ENCODE peak calls at places on chromosomes 5 and 9, in six cellular contexts. M, B, W, F, C and K are unnamed samples.

GRCh38 chr5:93209476-93209875 is 371.5 kb downstream of the NR2F1-AS1 start:
- DNase-seq in M (no peak), B (no peak), W (no peak), F (no peak), C (no peak), K (no peak)

GRCh38 chr9:132993511-132993939 is 15.0 kb downstream of the GFI1B start:
- DNase-seq in M (no peak), B (no peak), W (no peak), F (no peak), C (peak; percentile 29), K (no peak)

GRCh38 chr5:8363133-8363532 is 494.2 kb downstream of the MTRR start:
- DNase-seq in M (no peak), B (no peak), W (peak; percentile 12), F (no peak), C (no peak), K (no peak)

GRCh38 chr9:90872835-90873294 is 71.2 kb downstream of the SYK start:
- DNase-seq in M (no peak), B (no peak), W (no peak), F (no peak), C (no peak), K (no peak)

GRCh38 chr5:67206381-67207328 is 10.1 kb upstream of the CD180 start:
- DNase-seq in M (no peak), B (no peak), W (peak; percentile 96), F (peak; percentile 82), C (peak; percentile 53), K (peak; percentile 55)

GRCh38 chr9:98248737-98249474 is 6.5 kb downstream of the TBC1D2 start:
- DNase-seq in M (no peak), B (no peak), W (no peak), F (no peak), C (no peak), K (peak; percentile 78)

GRCh38 chr5:73592546-73592945 is 27.0 kb downstream of the UTP15 start:
- DNase-seq in M (no peak), B (no peak), W (no peak), F (no peak), C (no peak), K (no peak)

GRCh38 chr9:88678008-88678407 is 143.0 kb downstream of the NXNL2 start:
- DNase-seq in M (no peak), B (no peak), W (no peak), F (no peak), C (no peak), K (no peak)

GRCh38 chr5:26761040-26761439 is 277.3 kb downstream of the CDH9 start:
- DNase-seq in M (no peak), B (no peak), W (no peak), F (no peak), C (no peak), K (no peak)

GRCh38 chr9:128457207-128457606 is 1.4 kb downstream of the ODF2 start:
- DNase-seq in M (no peak), B (no peak), W (no peak), F (no peak), C (no peak), K (no peak)

GRCh38 chr9:121399883-121400607 is 30.0 kb upstream of the STOM start:
- DNase-seq in M (peak; percentile 37), B (no peak), W (peak; percentile 53), F (peak; percentile 74), C (peak; percentile 69), K (peak; percentile 49)

GRCh38 chr5:39159986-39160490 is 59.3 kb downstream of the FYB1 start:
- DNase-seq in M (no peak), B (no peak), W (no peak), F (no peak), C (no peak), K (no peak)

GRCh38 chr9:136946228-136946892 is 1.3 kb downstream of the C8G start:
- DNase-seq in M (no peak), B (no peak), W (no peak), F (no peak), C (no peak), K (no peak)

GRCh38 chr5:150181766-150182545 is 7.9 kb upstream of the SLC6A7 start:
- DNase-seq in M (no peak), B (no peak), W (no peak), F (no peak), C (no peak), K (no peak)

GRCh38 chr5:136906545-136906944 is 541.2 kb upstream of the TRPC7 start:
- DNase-seq in M (no peak), B (no peak), W (no peak), F (no peak), C (no peak), K (no peak)

GRCh38 chr9:20290287-20290686 is 332.0 kb downstream of the MLLT3 start:
- DNase-seq in M (no peak), B (no peak), W (no peak), F (no peak), C (no peak), K (no peak)

GRCh38 chr5:73448451-73449136 is at the start of gene FOXD1:
- DNase-seq in M (peak; percentile 80), B (no peak), W (peak; percentile 86), F (peak; percentile 92), C (peak; percentile 32), K (peak; percentile 60)

GRCh38 chr5:78295035-78295961 is 800 bp upstream of the AP3B1 start:
- DNase-seq in M (peak; percentile 29), B (no peak), W (no peak), F (peak; percentile 41), C (peak; percentile 39), K (peak; percentile 9)

GRCh38 chr9:32161720-32162119 is 222.7 kb upstream of the ACO1 start:
- DNase-seq in M (no peak), B (no peak), W (no peak), F (no peak), C (no peak), K (no peak)

GRCh38 chr9:117672397-117672796 is 31.8 kb upstream of the TLR4 start:
- DNase-seq in M (no peak), B (no peak), W (peak; percentile 15), F (no peak), C (peak; percentile 1), K (no peak)

GRCh38 chr5:64003966-64004365 is 41.7 kb upstream of the HTR1A start:
- DNase-seq in M (no peak), B (no peak), W (no peak), F (no peak), C (no peak), K (no peak)

GRCh38 chr5:72366324-72366976 is 46.3 kb downstream of the PTCD2 start:
- DNase-seq in M (peak; percentile 53), B (no peak), W (peak; percentile 62), F (peak; percentile 39), C (peak; percentile 67), K (peak; percentile 26)

GRCh38 chr5:674630-675011 is 18.5 kb downstream of the TPPP start:
- DNase-seq in M (no peak), B (no peak), W (no peak), F (no peak), C (no peak), K (no peak)

GRCh38 chr5:57532513-57533497 is 50.2 kb upstream of the ACTBL2 start:
- DNase-seq in M (no peak), B (no peak), W (no peak), F (no peak), C (no peak), K (no peak)

GRCh38 chr5:53913941-53914340 is 353.5 kb downstream of the NDUFS4 start:
- DNase-seq in M (no peak), B (no peak), W (no peak), F (no peak), C (no peak), K (no peak)

GRCh38 chr5:154690488-154690887 is 64.7 kb upstream of the LARP1 start:
- DNase-seq in M (no peak), B (no peak), W (no peak), F (no peak), C (no peak), K (no peak)

GRCh38 chr5:13939647-13940046 is 4.8 kb downstream of the DNAH5 start:
- DNase-seq in M (no peak), B (no peak), W (no peak), F (no peak), C (no peak), K (no peak)

GRCh38 chr9:36485647-36486453 is 85.8 kb upstream of the RNF38 start:
- DNase-seq in M (peak; percentile 34), B (no peak), W (no peak), F (no peak), C (no peak), K (no peak)

GRCh38 chr5:134114886-134115805 is 665 bp downstream of the TCF7 start:
- DNase-seq in M (peak; percentile 84), B (no peak), W (no peak), F (no peak), C (peak; percentile 32), K (peak; percentile 64)

GRCh38 chr5:69512740-69513260 is 20.2 kb downstream of the OCLN start:
- DNase-seq in M (no peak), B (no peak), W (no peak), F (no peak), C (no peak), K (no peak)
- TF ChIP-seq SIN3A in M (no peak), B (no peak), W (no peak), F (peak; percentile 18), C (no peak), K (no peak)

DNA sequence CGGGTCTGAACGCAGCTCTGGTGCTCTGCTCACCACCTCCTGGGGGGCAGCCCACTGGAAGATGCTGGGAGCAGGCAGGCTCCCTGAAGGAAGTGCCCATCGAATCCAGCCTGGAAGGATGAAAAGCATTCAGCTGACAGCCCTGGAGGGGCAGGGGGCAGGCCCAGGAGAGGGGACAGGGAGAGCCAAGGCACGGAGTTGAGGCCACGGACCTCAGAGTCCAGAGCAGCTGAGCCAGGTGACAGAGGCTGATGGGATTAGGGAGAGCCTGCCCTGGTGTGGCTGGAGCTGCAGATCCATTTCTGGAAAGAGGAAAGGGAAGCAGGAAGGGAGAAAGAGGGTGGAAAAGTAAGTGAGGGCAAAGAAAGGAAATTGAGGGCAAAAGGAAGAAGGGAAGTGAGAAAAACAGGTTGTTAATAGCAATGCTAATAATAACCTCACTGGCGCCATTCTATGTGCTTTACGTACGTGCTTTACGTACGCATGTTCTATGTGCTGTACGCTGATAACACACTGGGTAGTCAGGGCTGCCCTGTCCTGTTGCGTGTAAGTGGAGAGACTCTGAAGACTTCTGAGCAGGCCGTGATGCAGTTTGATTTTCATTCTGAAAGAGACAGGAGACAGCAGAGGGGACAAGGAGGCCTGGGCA is 52.6 kb downstream of the LMX1B start:
- DNase-seq in M (no peak), B (no peak), W (no peak), F (no peak), C (no peak), K (peak; percentile 37)
- TF ChIP-seq SIN3A in M (no peak), B (no peak), W (no peak), F (no peak), C (no peak), K (no peak)

GRCh38 chr9:6567140-6567591 is 78.4 kb downstream of the GLDC start:
- DNase-seq in M (no peak), B (peak; percentile 9), W (peak; percentile 54), F (peak; percentile 92), C (no peak), K (peak; percentile 9)
- TF ChIP-seq SIN3A in M (peak; percentile 59), B (no peak), W (no peak), F (no peak), C (no peak), K (no peak)

GRCh38 chr9:13020706-13021105 is 245.9 kb downstream of the LURAP1L start:
- DNase-seq in M (no peak), B (no peak), W (no peak), F (no peak), C (no peak), K (no peak)
- TF ChIP-seq SIN3A in M (no peak), B (no peak), W (no peak), F (no peak), C (no peak), K (no peak)